ENCODE peak calls at places on chromosomes 2 and 18, in seven cellular contexts. Z, H, B, Q, P, C and W are unnamed samples.
A peak's percentile ranks its signal among the peaks of the same experiment; 100 is the strongest.

GRCh38 chr2:120669121-120669952 is 66.3 kb upstream of the GLI2 start:
- DNase-seq in Z (peak; percentile 78), H (peak; percentile 73), B (no peak), Q (no peak), P (peak; percentile 40), C (no peak), W (peak; percentile 63)

GRCh38 chr2:30206461-30207430 is 24.6 kb upstream of the LBH start:
- DNase-seq in Z (no peak), H (peak; percentile 23), B (no peak), Q (no peak), P (no peak), C (no peak), W (peak; percentile 45)

GRCh38 chr2:100730290-100730868 is 89.6 kb upstream of the NPAS2 start:
- DNase-seq in Z (peak; percentile 54), H (peak; percentile 77), B (no peak), Q (peak; percentile 82), P (peak; percentile 27), C (peak; percentile 77), W (peak; percentile 66)

GRCh38 chr18:23331091-23331920 is 121.8 kb upstream of the RIOK3 start:
- DNase-seq in Z (peak; percentile 34), H (no peak), B (peak; percentile 12), Q (no peak), P (no peak), C (no peak), W (peak; percentile 88)

GRCh38 chr18:48100168-48100495 is 169.7 kb upstream of the SMAD2 start:
- DNase-seq in Z (no peak), H (no peak), B (no peak), Q (no peak), P (no peak), C (no peak), W (no peak)

GRCh38 chr2:227415538-227416424 is 28.0 kb upstream of the SCYGR1 start:
- DNase-seq in Z (no peak), H (no peak), B (no peak), Q (peak; percentile 77), P (no peak), C (no peak), W (peak; percentile 52)

GRCh38 chr2:31235504-31235902 is 1.6 kb downstream of the EHD3 start:
- DNase-seq in Z (no peak), H (no peak), B (no peak), Q (no peak), P (no peak), C (peak; percentile 16), W (no peak)

GRCh38 chr2:210318491-210318890 is 3.5 kb upstream of the MYL1 start:
- DNase-seq in Z (no peak), H (no peak), B (no peak), Q (no peak), P (no peak), C (no peak), W (no peak)

GRCh38 chr2:68423966-68424650 is 43.0 kb downstream of the FBXO48 start:
- DNase-seq in Z (no peak), H (no peak), B (no peak), Q (no peak), P (peak; percentile 81), C (no peak), W (no peak)

GRCh38 chr2:219031005-219031738 is 10.1 kb downstream of the CFAP65 start:
- DNase-seq in Z (no peak), H (no peak), B (no peak), Q (no peak), P (no peak), C (no peak), W (no peak)

GRCh38 chr18:41761329-41762028 is 193.6 kb upstream of the PIK3C3 start:
- DNase-seq in Z (peak; percentile 37), H (no peak), B (no peak), Q (no peak), P (no peak), C (no peak), W (no peak)

GRCh38 chr2:217430916-217431576 is 571.2 kb upstream of the TNP1 start:
- DNase-seq in Z (no peak), H (no peak), B (no peak), Q (no peak), P (no peak), C (no peak), W (no peak)

GRCh38 chr2:231482806-231483391 is 18.6 kb upstream of the NCL start:
- DNase-seq in Z (peak; percentile 79), H (peak; percentile 75), B (no peak), Q (peak; percentile 92), P (peak; percentile 60), C (peak; percentile 77), W (peak; percentile 80)

GRCh38 chr2:99881901-99882591 is 260.3 kb downstream of the AFF3 start:
- DNase-seq in Z (peak; percentile 68), H (no peak), B (no peak), Q (no peak), P (peak; percentile 73), C (no peak), W (no peak)

GRCh38 chr2:27703638-27704341 is 40.1 kb downstream of the SLC4A1AP start:
- DNase-seq in Z (peak; percentile 94), H (peak; percentile 88), B (peak; percentile 52), Q (peak; percentile 90), P (peak; percentile 79), C (peak; percentile 89), W (peak; percentile 87)

GRCh38 chr18:69400253-69400975 is at the start of gene DOK6:
- DNase-seq in Z (peak; percentile 81), H (peak; percentile 93), B (no peak), Q (peak; percentile 89), P (no peak), C (peak; percentile 29), W (no peak)

GRCh38 chr18:69401475-69402218 is 959 bp downstream of the DOK6 start:
- DNase-seq in Z (peak; percentile 32), H (peak; percentile 39), B (no peak), Q (peak; percentile 57), P (no peak), C (no peak), W (no peak)

GRCh38 chr18:69402219-69402989 is 1.7 kb downstream of the DOK6 start:
- DNase-seq in Z (peak; percentile 16), H (peak; percentile 42), B (no peak), Q (no peak), P (no peak), C (no peak), W (no peak)

GRCh38 chr18:69399253-69399652 is 1.4 kb upstream of the DOK6 start:
- DNase-seq in Z (no peak), H (peak; percentile 21), B (no peak), Q (no peak), P (no peak), C (no peak), W (no peak)

DNA sequence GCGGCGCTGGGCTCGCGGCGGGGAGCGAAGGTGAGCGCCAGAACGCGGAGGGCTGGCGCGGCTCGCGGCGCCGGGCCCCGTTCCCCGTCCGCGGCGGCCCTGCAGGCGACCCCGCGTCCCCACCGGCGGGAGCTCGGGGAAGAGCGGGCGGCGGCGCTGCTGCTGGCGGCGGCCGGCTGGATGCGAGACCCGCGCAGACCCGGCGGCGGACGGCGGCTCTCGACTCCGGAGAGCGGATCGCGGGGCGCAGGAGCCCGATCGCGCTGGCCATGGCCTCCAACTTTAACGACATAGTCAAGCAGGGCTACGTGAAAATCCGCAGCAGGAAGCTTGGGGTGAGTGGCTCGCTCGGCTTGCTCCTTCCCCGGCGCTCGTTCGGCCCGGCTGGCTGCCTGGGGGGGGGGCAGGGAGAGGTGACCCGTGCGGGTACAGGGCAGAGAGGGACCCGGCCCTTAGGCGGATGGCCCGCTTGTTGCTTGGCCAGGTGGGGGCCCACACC is 337 bp downstream of the DOK6 start:
- DNase-seq in Z (no peak), H (peak; percentile 69), B (no peak), Q (peak; percentile 69), P (no peak), C (no peak), W (no peak)
- H3K27ac ChIP-seq in Z (no peak overlapping the region), H (no peak overlapping the region), B (peak overlapping the region; percentile 73), Q (peak overlapping the region; percentile 69), P (no peak overlapping the region), C (no peak overlapping the region), W (peak overlapping the region; percentile 3)

DNA sequence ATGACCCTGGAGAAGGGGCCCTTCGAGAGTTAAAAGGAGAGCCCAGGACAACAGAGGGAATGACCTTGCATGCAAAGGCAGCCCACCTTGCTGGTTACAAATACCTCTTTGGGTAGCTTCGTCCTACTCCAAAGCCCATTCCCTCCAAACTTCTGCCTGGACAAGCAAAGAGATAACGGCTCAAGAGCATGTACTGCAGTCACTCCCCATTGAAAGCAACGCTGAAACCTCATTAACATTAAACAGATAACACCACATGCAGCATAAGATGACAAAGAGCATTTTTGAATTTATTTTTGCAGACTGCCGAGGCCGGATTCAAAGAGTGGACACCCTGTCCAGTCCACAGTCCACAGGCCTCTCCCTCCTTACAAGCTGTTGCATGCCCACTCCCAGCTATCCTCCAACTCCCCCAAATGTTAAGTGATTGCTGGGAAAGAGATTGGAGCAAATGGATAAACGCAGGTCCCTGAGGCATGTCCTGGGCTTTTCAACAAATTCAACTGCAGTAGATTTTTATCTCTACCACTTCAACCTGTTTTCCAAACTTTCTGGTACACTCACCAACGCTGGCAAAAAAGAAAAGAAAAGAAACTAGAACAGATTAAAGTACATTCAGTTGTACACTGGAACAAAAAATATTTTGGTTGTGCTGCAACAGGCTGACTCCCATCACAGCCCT is 40.1 kb downstream of the MREG start:
- DNase-seq in Z (no peak), H (no peak), B (no peak), Q (no peak), P (no peak), C (no peak), W (no peak)
- H3K4me1 ChIP-seq in Z (peaks cover 5% of the 10 kb centered on the region), H (peaks cover 5% of the 10 kb centered on the region), B (peaks cover 10% of the 10 kb centered on the region), Q (no peaks in the 10 kb centered on the region), P (no peaks in the 10 kb centered on the region), C (no peaks in the 10 kb centered on the region), W (no peaks in the 10 kb centered on the region)

GRCh38 chr2:230161180-230161579 is 58.6 kb downstream of the SP110 start:
- DNase-seq in Z (no peak), H (no peak), B (no peak), Q (no peak), P (no peak), C (no peak), W (no peak)
- H3K27ac ChIP-seq in Z (no peak overlapping the region), H (no peak overlapping the region), B (no peak overlapping the region), Q (no peak overlapping the region), P (no peak overlapping the region), C (no peak overlapping the region), W (no peak overlapping the region)

GRCh38 chr2:127096718-127097470 is 10.1 kb downstream of the BIN1 start:
- DNase-seq in Z (no peak), H (no peak), B (no peak), Q (peak; percentile 46), P (no peak), C (peak; percentile 46), W (no peak)
- H3K4me1 ChIP-seq in Z (peaks cover 89% of the 10 kb centered on the region), H (peaks cover 27% of the 10 kb centered on the region), B (no peaks in the 10 kb centered on the region), Q (no peaks in the 10 kb centered on the region), P (no peaks in the 10 kb centered on the region), C (peaks cover 3% of the 10 kb centered on the region), W (peaks cover 24% of the 10 kb centered on the region)

DNA sequence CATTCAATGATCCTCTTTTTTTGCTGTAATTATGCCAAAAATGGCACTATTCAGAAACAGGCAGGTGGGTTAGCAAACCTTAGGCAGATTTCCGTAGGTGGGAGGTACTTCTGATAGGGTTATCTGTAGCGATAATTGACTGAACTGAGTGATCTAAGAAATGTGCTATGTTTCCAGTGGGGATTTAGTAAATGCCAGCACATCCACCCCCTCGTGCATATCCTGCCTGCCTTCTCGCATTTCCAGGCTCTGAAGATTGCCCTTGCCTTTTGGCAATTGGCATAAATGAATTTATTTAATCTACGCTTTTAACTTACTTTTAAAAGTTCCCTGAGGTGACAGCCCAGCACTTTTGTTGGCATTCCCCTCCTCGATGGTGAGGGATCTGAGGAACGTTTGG is 576 bp upstream of the FSHR start:
- DNase-seq in Z (no peak), H (no peak), B (no peak), Q (no peak), P (no peak), C (no peak), W (no peak)
- H3K27ac ChIP-seq in Z (no peak overlapping the region), H (no peak overlapping the region), B (no peak overlapping the region), Q (no peak overlapping the region), P (no peak overlapping the region), C (no peak overlapping the region), W (no peak overlapping the region)

GRCh38 chr2:10392548-10392947 is 55.6 kb downstream of the ODC1 start:
- DNase-seq in Z (no peak), H (no peak), B (no peak), Q (no peak), P (no peak), C (no peak), W (no peak)
- H3K4me1 ChIP-seq in Z (peaks cover 11% of the 10 kb centered on the region), H (no peaks in the 10 kb centered on the region), B (peaks cover 19% of the 10 kb centered on the region), Q (peaks cover 7% of the 10 kb centered on the region), P (peaks cover 8% of the 10 kb centered on the region), C (peaks cover 12% of the 10 kb centered on the region), W (peaks cover 60% of the 10 kb centered on the region)